ENCODE peak calls at places on chromosome 19, in ten cellular contexts. P, O, V, K, C, J, Z, A, E and H are unnamed samples.

GRCh38 chr19:14434543-14435319 is 1.6 kb downstream of the PKN1 start:
- DNase-seq in E (peak; percentile 92), C (peak; percentile 59), P (peak; percentile 71), A (peak; percentile 52), V (no peak), Z (no peak), K (peak; percentile 74), O (peak; percentile 25), J (peak; percentile 72), H (no peak)

GRCh38 chr19:10567696-10568443 is 909 bp downstream of the CDKN2D start:
- DNase-seq in P (no peak), K (no peak), A (peak; percentile 44), Z (no peak), E (no peak), C (no peak), O (no peak), V (no peak), J (no peak), H (no peak)

GRCh38 chr19:1102407-1103106 is 1.2 kb upstream of the GPX4 start:
- DNase-seq in O (no peak), V (no peak), A (peak; percentile 75), J (peak; percentile 100), K (no peak), C (peak; percentile 64), P (peak; percentile 87), Z (peak; percentile 82), E (peak; percentile 100), H (no peak)

GRCh38 chr19:42048992-42049391 is 21.0 kb downstream of the GRIK5 start:
- DNase-seq in O (no peak), A (peak; percentile 64), K (no peak), E (no peak), V (no peak), Z (no peak), C (peak; percentile 32), P (peak; percentile 55), J (no peak), H (no peak)

GRCh38 chr19:2268861-2269243 is 12.6 kb upstream of the JSRP1 start:
- DNase-seq in J (no peak), A (no peak), O (no peak), V (no peak), K (no peak), E (no peak), Z (no peak), C (no peak), P (no peak), H (no peak)

GRCh38 chr19:12603714-12604113 is 6.9 kb downstream of the ZNF490 start:
- DNase-seq in V (no peak), O (no peak), K (no peak), P (peak; percentile 59), J (peak; percentile 67), A (no peak), C (peak; percentile 17), Z (no peak), E (no peak), H (peak; percentile 52)

GRCh38 chr19:33390908-33391630 is 17.6 kb downstream of the CEBPG start:
- DNase-seq in Z (no peak), A (no peak), P (peak; percentile 44), O (no peak), E (no peak), V (peak; percentile 43), K (no peak), J (no peak), C (no peak), H (no peak)

GRCh38 chr19:43589680-43590079 is 6.3 kb downstream of the IRGQ start:
- DNase-seq in P (no peak), J (no peak), C (no peak), V (no peak), A (no peak), Z (no peak), K (no peak), O (no peak), E (no peak), H (no peak)

GRCh38 chr19:45767410-45767880 is 1.6 kb downstream of the SIX5 start:
- DNase-seq in C (peak; percentile 74), Z (peak; percentile 82), K (peak; percentile 87), E (peak; percentile 87), O (peak; percentile 84), P (peak; percentile 68), J (peak; percentile 89), V (peak; percentile 84), A (peak; percentile 75), H (no peak)

GRCh38 chr19:38362076-38362945 is 12.1 kb upstream of the PSMD8 start:
- DNase-seq in J (peak; percentile 49), K (peak; percentile 96), E (peak; percentile 60), O (peak; percentile 86), P (peak; percentile 94), A (peak; percentile 95), Z (peak; percentile 59), C (peak; percentile 89), V (peak; percentile 93), H (peak; percentile 57)

GRCh38 chr19:50725218-50725931 is 2.2 kb downstream of the CLEC11A start:
- DNase-seq in A (no peak), V (no peak), E (no peak), C (no peak), O (no peak), P (no peak), J (no peak), Z (no peak), K (no peak), H (no peak)

GRCh38 chr19:2561221-2561620 is 85.3 kb downstream of the GADD45B start:
- DNase-seq in A (no peak), C (no peak), Z (no peak), K (no peak), J (no peak), P (no peak), E (no peak), O (no peak), V (no peak), H (no peak)

GRCh38 chr19:12364391-12365093 is 941 bp downstream of the ZNF442 start:
- DNase-seq in C (peak; percentile 15), J (peak; percentile 4), E (peak; percentile 24), O (peak; percentile 29), P (no peak), A (peak; percentile 29), V (no peak), Z (peak; percentile 20), K (peak; percentile 68), H (no peak)

GRCh38 chr19:46697142-46697960 is 19.6 kb downstream of the PRKD2 start:
- DNase-seq in C (peak; percentile 96), K (peak; percentile 97), E (peak; percentile 67), J (peak; percentile 49), V (no peak), Z (peak; percentile 79), O (peak; percentile 99), A (peak; percentile 97), P (peak; percentile 94), H (no peak)

GRCh38 chr19:17450264-17451075 is 2.0 kb upstream of the TMEM221 start:
- DNase-seq in A (no peak), Z (no peak), O (no peak), J (no peak), V (no peak), K (no peak), C (no peak), P (peak; percentile 66), E (no peak), H (no peak)
- TF ChIP-seq CTCF in A (no peak), Z (no peak), O (no peak), J (no peak), V (no peak), K (no peak), C (no peak), P (no peak), E (no peak), H (no peak)

GRCh38 chr19:7328647-7329046 is 20.1 kb upstream of the ARHGEF18 start:
- DNase-seq in P (no peak), E (no peak), Z (no peak), J (no peak), A (no peak), C (no peak), K (no peak), O (no peak), V (no peak), H (no peak)

GRCh38 chr19:7327802-7328201 is 20.9 kb upstream of the ARHGEF18 start:
- DNase-seq in K (no peak), C (no peak), J (no peak), O (no peak), A (no peak), V (no peak), E (no peak), P (no peak), Z (no peak), H (no peak)

GRCh38 chr19:7331446-7331845 is 17.3 kb upstream of the ARHGEF18 start:
- DNase-seq in P (no peak), A (no peak), Z (no peak), E (no peak), O (no peak), C (no peak), V (no peak), K (no peak), J (no peak), H (no peak)

GRCh38 chr19:7326105-7326877 is 22.4 kb upstream of the ARHGEF18 start:
- DNase-seq in K (peak; percentile 19), Z (peak; percentile 16), A (peak; percentile 79), C (peak; percentile 74), P (peak; percentile 75), E (peak; percentile 53), J (no peak), V (no peak), O (peak; percentile 16), H (no peak)
- TF ChIP-seq CTCF in K (peak; percentile 42), Z (no peak), A (peak; percentile 38), C (peak; percentile 51), P (no peak), E (peak; percentile 54), J (no peak), V (no peak), O (no peak), H (peak; percentile 43)

GRCh38 chr19:18057557-18057956 is 29.2 kb downstream of the IL12RB1 start:
- DNase-seq in P (no peak), O (no peak), E (peak; percentile 21), J (no peak), C (no peak), V (no peak), K (no peak), A (peak; percentile 59), Z (peak; percentile 49), H (no peak)
- TF ChIP-seq CTCF in P (no peak), O (no peak), E (no peak), J (no peak), C (no peak), V (no peak), K (no peak), A (no peak), Z (no peak), H (no peak)

GRCh38 chr19:55117063-55117635 is 288 bp downstream of the PPP1R12C start:
- DNase-seq in E (no peak), O (peak; percentile 52), C (peak; percentile 32), V (no peak), K (no peak), J (no peak), A (peak; percentile 38), P (no peak), Z (no peak), H (no peak)

GRCh38 chr19:55116232-55117062 is 990 bp downstream of the PPP1R12C start:
- DNase-seq in Z (peak; percentile 67), E (peak; percentile 67), C (peak; percentile 69), P (peak; percentile 84), J (peak; percentile 66), K (no peak), O (peak; percentile 15), A (peak; percentile 69), V (no peak), H (peak; percentile 38)

GRCh38 chr19:55119053-55119452 is 1.6 kb upstream of the PPP1R12C start:
- DNase-seq in Z (no peak), J (no peak), A (no peak), O (no peak), E (peak; percentile 27), C (no peak), P (no peak), V (no peak), K (no peak), H (no peak)

GRCh38 chr19:55118401-55118991 is 1.1 kb upstream of the PPP1R12C start:
- DNase-seq in V (no peak), K (peak; percentile 77), A (peak; percentile 78), J (no peak), Z (peak; percentile 41), O (peak; percentile 57), C (peak; percentile 35), P (peak; percentile 70), E (no peak), H (no peak)

GRCh38 chr19:55117636-55118391 is at the start of gene PPP1R12C:
- DNase-seq in A (peak; percentile 99), K (peak; percentile 99), P (peak; percentile 100), C (peak; percentile 99), V (peak; percentile 96), J (peak; percentile 99), E (peak; percentile 99), O (peak; percentile 96), Z (peak; percentile 96), H (peak; percentile 98)
- TF ChIP-seq CTCF in A (no peak), K (no peak), P (peak; percentile 6), C (peak; percentile 25), V (peak; percentile 15), J (no peak), E (no peak), O (no peak), Z (no peak), H (no peak)